ENCODE peak calls at places on chromosomes 16 and 17, in four cellular contexts. One of them, this sample, is unnamed.

GRCh38 chr17:36469733-36470132 is 16.7 kb upstream of the ZNHIT3 start:
- DNase-seq in HL-60: no peak
- DNase-seq in GM12878: no peak
- DNase-seq in K562: no peak
- DNase-seq in this sample: no peak

GRCh38 chr16:47877166-47877565 is 278.6 kb downstream of the ABCC12 start:
- DNase-seq in HL-60: no peak
- DNase-seq in GM12878: no peak
- DNase-seq in K562: no peak
- DNase-seq in this sample: no peak

GRCh38 chr17:27954521-27955495 is 61.6 kb upstream of the LYRM9 start:
- DNase-seq in HL-60: no peak
- DNase-seq in GM12878: no peak
- DNase-seq in K562: no peak
- DNase-seq in this sample: no peak

GRCh38 chr17:59361916-59362810 is 30.7 kb downstream of the YPEL2 start:
- DNase-seq in HL-60: no peak
- DNase-seq in GM12878: peak
- DNase-seq in K562: no peak
- DNase-seq in this sample: no peak

GRCh38 chr16:68993885-68994284 is 111.6 kb upstream of the HAS3 start:
- DNase-seq in HL-60: no peak
- DNase-seq in GM12878: no peak
- DNase-seq in K562: no peak
- DNase-seq in this sample: no peak

GRCh38 chr17:39564201-39564828 is 43.4 kb downstream of the NEUROD2 start:
- DNase-seq in HL-60: no peak
- DNase-seq in GM12878: no peak
- DNase-seq in K562: no peak
- DNase-seq in this sample: no peak

GRCh38 chr16:57147381-57148191 is 38.3 kb downstream of the PSME3IP1 start:
- DNase-seq in HL-60: no peak
- DNase-seq in GM12878: no peak
- DNase-seq in K562: no peak
- DNase-seq in this sample: no peak

GRCh38 chr17:10626378-10626777 is 30.7 kb downstream of the MYH3 start:
- DNase-seq in HL-60: no peak
- DNase-seq in GM12878: no peak
- DNase-seq in K562: no peak
- DNase-seq in this sample: no peak

GRCh38 chr16:50961944-50962343 is 189.1 kb downstream of the SALL1 start:
- DNase-seq in HL-60: no peak
- DNase-seq in GM12878: no peak
- DNase-seq in K562: no peak
- DNase-seq in this sample: no peak

GRCh38 chr16:79212114-79212791 is 388.3 kb downstream of the MAF start:
- DNase-seq in HL-60: no peak
- DNase-seq in GM12878: no peak
- DNase-seq in K562: no peak
- DNase-seq in this sample: no peak

GRCh38 chr16:70703835-70704381 is 18.1 kb upstream of the MTSS2 start:
- DNase-seq in HL-60: no peak
- DNase-seq in GM12878: no peak
- DNase-seq in K562: no peak
- DNase-seq in this sample: no peak

GRCh38 chr16:23408242-23409201 is 44.5 kb downstream of the COG7 start:
- DNase-seq in HL-60: no peak
- DNase-seq in GM12878: no peak
- DNase-seq in K562: no peak
- DNase-seq in this sample: no peak

DNA sequence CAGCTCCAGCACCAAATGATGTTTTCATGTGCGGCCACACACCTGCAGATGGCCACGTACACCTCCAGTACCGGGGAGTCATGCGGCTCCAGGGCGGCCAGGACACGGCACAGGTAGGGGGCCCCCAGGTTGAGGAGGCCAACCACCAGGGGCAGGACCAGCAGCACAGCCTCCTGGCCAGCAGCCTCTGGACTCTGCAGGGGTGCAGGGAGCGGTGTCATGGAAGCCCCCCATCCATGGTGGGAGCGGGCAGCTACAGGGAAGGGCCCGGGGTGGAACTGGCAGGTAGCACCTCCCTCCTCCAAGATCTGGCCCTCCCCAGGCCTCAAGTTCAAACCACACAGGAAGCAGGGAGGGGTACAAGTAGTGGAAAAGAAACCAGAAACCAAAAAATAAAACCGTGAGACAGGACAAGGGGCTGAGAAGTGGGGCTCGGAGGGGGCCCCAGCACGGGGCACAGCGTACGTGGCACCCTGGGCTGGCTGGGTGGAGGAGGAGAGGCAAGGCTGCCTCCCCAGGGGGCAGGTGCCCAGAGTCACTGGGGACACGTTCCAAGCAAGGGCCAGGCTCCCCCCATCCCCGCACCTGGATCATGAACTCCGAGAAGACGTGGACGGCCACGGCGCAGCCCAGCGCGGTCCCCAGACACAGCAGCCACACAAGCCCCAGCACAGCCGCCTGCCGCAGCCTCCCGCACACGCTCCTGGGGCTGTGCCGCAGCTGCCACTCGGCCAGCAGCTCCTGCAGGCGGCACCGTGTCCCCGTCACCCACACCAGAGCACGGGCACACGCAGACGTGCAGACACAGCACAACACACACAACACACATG is 7.4 kb downstream of the TMC6 start:
- DNase-seq in HL-60: no peak
- DNase-seq in GM12878: no peak
- DNase-seq in K562: no peak
- DNase-seq in this sample: no peak
- TF ChIP-seq POLR2AphosphoS5 in HL-60: no peak
- TF ChIP-seq POLR2AphosphoS5 in GM12878: no peak
- TF ChIP-seq POLR2AphosphoS5 in K562: no peak
- TF ChIP-seq POLR2AphosphoS5 in this sample: peak

DNA sequence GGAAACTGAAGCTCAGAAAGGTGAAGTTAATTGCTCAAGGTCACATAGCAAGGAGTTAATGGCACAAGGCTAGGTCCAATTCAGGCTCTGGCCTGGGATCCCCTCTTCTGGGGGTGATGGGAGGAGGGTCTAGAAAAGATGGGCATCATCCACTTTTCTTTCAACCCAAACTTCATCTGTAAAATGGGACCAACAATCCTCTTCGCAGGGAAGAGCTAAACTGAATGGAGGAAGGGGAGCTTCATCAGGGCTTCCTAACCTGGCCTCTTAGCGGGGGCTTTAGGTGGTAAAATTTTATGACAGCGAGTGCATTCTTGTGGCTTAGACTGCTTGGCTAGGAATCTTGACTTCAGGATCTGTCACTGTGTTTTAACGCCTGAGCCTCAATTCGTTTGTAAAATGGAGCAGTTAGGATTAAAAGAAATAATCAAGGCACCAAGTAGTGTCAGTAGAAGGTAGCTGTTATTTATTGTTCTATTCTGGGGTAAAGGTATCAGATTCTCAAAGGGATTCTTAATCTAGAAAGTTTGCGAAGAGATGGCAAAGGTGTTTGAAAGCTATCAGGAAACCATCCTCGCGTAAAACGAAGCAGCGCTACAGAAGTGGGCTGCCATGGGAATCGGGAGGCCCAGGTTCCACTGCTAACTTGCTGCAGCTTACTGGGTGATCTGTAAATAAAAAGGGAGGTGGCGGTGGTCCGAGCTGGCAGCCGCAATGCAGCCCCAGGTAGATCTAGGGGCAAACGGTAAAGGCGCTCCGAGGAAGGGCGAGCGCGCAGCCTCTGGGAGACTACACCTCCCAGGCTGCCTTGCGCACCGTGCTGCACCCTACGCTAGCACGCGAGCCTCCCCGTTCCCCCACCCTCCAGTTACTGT is 1.5 kb upstream of the SRCAP start:
- DNase-seq in HL-60: no peak
- DNase-seq in GM12878: no peak
- DNase-seq in K562: peak
- DNase-seq in this sample: peak
- TF ChIP-seq SPI1 in HL-60: no peak
- TF ChIP-seq SPI1 in GM12878: no peak
- TF ChIP-seq SPI1 in K562: no peak
- TF ChIP-seq SPI1 in this sample: no peak

DNA sequence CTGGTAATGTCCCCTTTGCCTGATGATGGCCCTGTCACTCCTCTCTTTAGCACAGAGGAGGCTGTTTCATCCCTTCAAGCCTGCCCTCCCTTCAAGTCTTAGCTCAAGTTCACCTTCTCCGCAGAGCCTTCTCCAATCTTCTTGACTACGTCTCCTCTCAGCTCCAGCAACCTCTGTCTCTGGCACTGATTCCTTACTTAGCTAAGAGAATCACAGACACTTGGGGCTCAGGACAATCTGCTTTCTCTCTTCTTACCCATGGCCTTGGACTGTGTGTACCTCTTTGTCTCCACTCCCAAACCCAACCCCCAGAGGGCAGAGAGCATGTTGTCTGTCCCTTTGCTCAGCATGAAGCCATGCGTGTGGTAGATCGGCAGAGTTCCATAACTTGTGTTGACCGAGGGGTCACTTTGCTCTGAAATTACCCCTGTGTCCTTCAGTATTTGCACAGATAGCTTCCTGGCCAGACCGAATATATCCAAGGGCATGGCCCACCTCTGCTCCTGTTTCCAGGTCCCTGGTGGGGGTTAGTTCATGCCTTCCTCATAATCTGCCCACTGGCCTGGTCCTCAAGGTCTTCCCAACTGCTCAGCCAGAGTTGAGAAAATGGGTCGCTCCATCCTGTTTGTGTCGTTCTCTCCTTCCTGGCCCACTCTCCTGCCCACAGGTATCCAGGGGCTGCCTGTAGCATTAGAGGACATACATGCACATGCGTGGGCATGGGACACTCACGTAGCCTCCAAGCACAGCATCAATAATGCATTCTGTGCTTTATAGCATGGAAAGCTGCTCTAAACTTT is 41.6 kb downstream of the MAPT start:
- DNase-seq in HL-60: no peak
- DNase-seq in GM12878: no peak
- DNase-seq in K562: no peak
- DNase-seq in this sample: no peak
- TF ChIP-seq POLR2AphosphoS5 in HL-60: no peak
- TF ChIP-seq POLR2AphosphoS5 in GM12878: no peak
- TF ChIP-seq POLR2AphosphoS5 in K562: no peak
- TF ChIP-seq POLR2AphosphoS5 in this sample: no peak

GRCh38 chr16:21654881-21655280 is 2.5 kb upstream of the IGSF6 start:
- DNase-seq in HL-60: no peak
- DNase-seq in GM12878: no peak
- DNase-seq in K562: no peak
- DNase-seq in this sample: no peak
- TF ChIP-seq SPI1 in HL-60: no peak
- TF ChIP-seq SPI1 in GM12878: no peak
- TF ChIP-seq SPI1 in K562: no peak
- TF ChIP-seq SPI1 in this sample: no peak

GRCh38 chr17:66836063-66837005 is 1.4 kb downstream of the CACNG5 start:
- DNase-seq in HL-60: no peak
- DNase-seq in GM12878: no peak
- DNase-seq in K562: no peak
- DNase-seq in this sample: no peak

GRCh38 chr17:66839616-66840015 is 4.7 kb downstream of the CACNG5 start:
- DNase-seq in HL-60: no peak
- DNase-seq in GM12878: no peak
- DNase-seq in K562: no peak
- DNase-seq in this sample: no peak

GRCh38 chr17:66840061-66840460 is 5.1 kb downstream of the CACNG5 start:
- DNase-seq in HL-60: no peak
- DNase-seq in GM12878: no peak
- DNase-seq in K562: no peak
- DNase-seq in this sample: no peak

GRCh38 chr17:66837226-66837625 is 2.3 kb downstream of the CACNG5 start:
- DNase-seq in HL-60: no peak
- DNase-seq in GM12878: no peak
- DNase-seq in K562: no peak
- DNase-seq in this sample: no peak

DNA sequence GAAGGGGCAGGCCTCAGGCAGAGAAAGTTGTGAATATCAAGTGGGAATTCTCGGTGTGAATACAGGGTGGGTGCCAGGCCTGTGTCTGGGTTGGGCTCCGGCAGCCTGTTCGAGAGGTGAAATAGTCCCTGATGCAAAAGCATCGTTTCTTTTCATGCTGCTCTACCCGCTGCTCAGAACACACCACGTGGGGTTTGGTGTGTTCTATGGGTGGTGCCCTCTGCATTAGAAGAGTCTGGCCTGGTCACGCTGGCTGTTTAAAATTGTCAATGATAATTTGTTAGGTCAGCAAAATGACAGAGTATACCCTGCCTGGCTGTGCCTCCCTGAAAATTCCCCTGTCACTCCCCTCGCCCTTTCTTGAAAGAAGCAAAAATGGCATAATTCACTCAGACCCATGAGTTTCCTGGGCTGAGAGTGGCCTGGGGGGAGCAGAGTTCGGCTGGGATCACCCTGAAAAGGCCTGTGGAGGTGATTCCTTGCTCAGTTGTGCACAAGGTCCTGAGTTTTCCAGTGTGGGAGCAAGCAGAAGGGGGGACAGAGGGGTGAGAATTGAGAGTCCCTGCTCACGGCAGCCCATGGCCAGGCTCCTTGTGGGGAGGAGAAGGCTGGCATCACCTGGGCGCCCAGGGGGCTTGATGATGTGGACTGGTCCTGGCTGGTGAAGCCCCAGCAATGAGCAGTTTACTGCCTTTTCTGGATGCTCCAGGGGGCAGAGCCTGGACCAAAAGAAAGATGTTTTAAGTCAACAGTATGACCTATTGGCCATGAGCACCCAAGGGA is 3.2 kb downstream of the CACNG5 start:
- DNase-seq in HL-60: no peak
- DNase-seq in GM12878: no peak
- DNase-seq in K562: no peak
- DNase-seq in this sample: no peak
- TF ChIP-seq POLR2AphosphoS5 in HL-60: no peak
- TF ChIP-seq POLR2AphosphoS5 in GM12878: no peak
- TF ChIP-seq POLR2AphosphoS5 in K562: no peak
- TF ChIP-seq POLR2AphosphoS5 in this sample: no peak

GRCh38 chr16:7449306-7449705 is 116.7 kb downstream of the RBFOX1 start:
- DNase-seq in HL-60: no peak
- DNase-seq in GM12878: no peak
- DNase-seq in K562: no peak
- DNase-seq in this sample: no peak

GRCh38 chr16:7449808-7450207 is 117.2 kb downstream of the RBFOX1 start:
- DNase-seq in HL-60: no peak
- DNase-seq in GM12878: no peak
- DNase-seq in K562: no peak
- DNase-seq in this sample: no peak

GRCh38 chr16:7456221-7456620 is 123.6 kb downstream of the RBFOX1 start:
- DNase-seq in HL-60: no peak
- DNase-seq in GM12878: no peak
- DNase-seq in K562: no peak
- DNase-seq in this sample: no peak

DNA sequence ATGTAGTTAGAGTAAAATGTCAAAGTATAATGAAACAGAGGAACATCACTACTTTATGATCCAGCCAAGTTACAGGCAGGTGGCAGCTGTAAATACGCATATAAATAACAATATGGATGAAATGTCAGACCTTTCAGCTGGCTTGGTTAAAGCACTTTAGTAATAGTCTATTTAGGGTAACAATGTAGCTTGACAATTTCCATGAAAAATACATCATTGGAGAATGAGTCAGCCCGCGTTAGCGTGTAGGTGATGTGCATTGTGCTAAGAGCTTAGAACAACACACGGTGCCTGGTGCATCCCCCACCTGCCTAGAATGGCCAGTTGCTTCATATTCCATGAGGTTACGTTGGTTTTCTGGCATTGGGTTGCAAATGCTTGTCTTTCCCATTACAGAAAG is 119.4 kb downstream of the RBFOX1 start:
- DNase-seq in HL-60: no peak
- DNase-seq in GM12878: no peak
- DNase-seq in K562: no peak
- DNase-seq in this sample: no peak
- TF ChIP-seq SPI1 in HL-60: no peak
- TF ChIP-seq SPI1 in GM12878: no peak
- TF ChIP-seq SPI1 in K562: no peak
- TF ChIP-seq SPI1 in this sample: no peak

This sample was measured in GM12891.